ENCODE peak calls at places on chromosome 13, in five cellular contexts. B is A549; K is uterus; L is stomach; J is CD8-positive, alpha-beta T cell. O is an unnamed sample.
A peak's percentile ranks its signal among the peaks of the same experiment; 100 is the strongest.

GRCh38 chr13:37094840-37095239 is 10.6 kb downstream of the CSNK1A1L start:
- DNase-seq in B (no peak), L (no peak), K (no peak), J (no peak), O (no peak)

GRCh38 chr13:23915308-23915707 is 18.0 kb upstream of the C1QTNF9B start:
- DNase-seq in L (no peak), J (no peak), B (no peak), K (no peak), O (no peak)

GRCh38 chr13:40550130-40550529 is 116.3 kb downstream of the FOXO1 start:
- DNase-seq in B (no peak), K (no peak), L (no peak), J (no peak), O (no peak)

GRCh38 chr13:42880241-42880640 is 98.9 kb downstream of the FAM216B start:
- DNase-seq in J (no peak), K (peak; percentile 53), B (no peak), L (no peak), O (no peak)

GRCh38 chr13:88622362-88622973 is 951.3 kb downstream of the SLITRK5 start:
- DNase-seq in K (no peak), B (no peak), J (peak; percentile 17), L (no peak), O (no peak)

GRCh38 chr13:53151692-53152421 is 123.2 kb downstream of the OLFM4 start:
- DNase-seq in K (no peak), B (peak; percentile 1), L (peak; percentile 51), J (no peak), O (no peak)

GRCh38 chr13:30880756-30881155 is 25.3 kb upstream of the MEDAG start:
- DNase-seq in L (no peak), B (peak; percentile 12), K (no peak), J (no peak), O (no peak)

GRCh38 chr13:48334534-48335127 is 31.1 kb downstream of the RB1 start:
- DNase-seq in L (no peak), K (no peak), J (no peak), B (peak; percentile 0), O (no peak)

GRCh38 chr13:95301947-95302386 is 716 bp upstream of the ABCC4 start:
- DNase-seq in K (no peak), L (no peak), B (no peak), J (no peak), O (no peak)

GRCh38 chr13:34700155-34700554 is 241.9 kb upstream of the NBEA start:
- DNase-seq in K (no peak), J (no peak), B (no peak), L (no peak), O (no peak)

GRCh38 chr13:110379905-110380341 is 72.8 kb downstream of the COL4A2 start:
- DNase-seq in J (no peak), K (no peak), L (no peak), B (no peak), O (no peak)

GRCh38 chr13:21673592-21674270 is 2.9 kb downstream of the FGF9 start:
- DNase-seq in J (no peak), K (no peak), L (peak; percentile 58), B (peak; percentile 36), O (no peak)

GRCh38 chr13:78658630-78659449 is at the start of gene OBI1:
- DNase-seq in L (peak; percentile 94), J (peak; percentile 87), K (peak; percentile 89), B (peak; percentile 48), O (peak; percentile 81)

GRCh38 chr13:60733933-60734332 is 336.9 kb downstream of the TDRD3 start:
- DNase-seq in K (no peak), B (no peak), J (no peak), L (no peak), O (no peak)

GRCh38 chr13:64051278-64051677 is 2635.6 kb upstream of the PCDH20 start:
- DNase-seq in L (no peak), J (no peak), B (no peak), K (no peak), O (no peak)

GRCh38 chr13:71320452-71320851 is 546.6 kb downstream of the DACH1 start:
- DNase-seq in K (no peak), L (no peak), J (no peak), B (no peak), O (no peak)

GRCh38 chr13:21069561-21070004 is 8.2 kb upstream of the LATS2 start:
- DNase-seq in B (peak; percentile 59), K (peak; percentile 54), L (no peak), J (no peak), O (no peak)

GRCh38 chr13:30816733-30817132 is 81.4 kb downstream of the ALOX5AP start:
- DNase-seq in J (no peak), K (no peak), L (no peak), B (no peak), O (no peak)

GRCh38 chr13:77853701-77854100 is 64.9 kb downstream of the EDNRB start:
- DNase-seq in K (no peak), B (no peak), L (no peak), J (no peak), O (no peak)

GRCh38 chr13:73365240-73365639 is 306.4 kb downstream of the KLF5 start:
- DNase-seq in L (no peak), B (peak; percentile 15), K (no peak), J (no peak), O (no peak)

GRCh38 chr13:88552966-88553365 is 881.8 kb downstream of the SLITRK5 start:
- DNase-seq in J (no peak), L (no peak), B (no peak), K (no peak), O (no peak)

GRCh38 chr13:39788097-39788496 is 132.6 kb downstream of the COG6 start:
- DNase-seq in K (no peak), L (no peak), B (no peak), J (no peak), O (no peak)

GRCh38 chr13:42247883-42248282 is 24.1 kb upstream of the AKAP11 start:
- DNase-seq in B (no peak), K (no peak), J (no peak), L (no peak), O (no peak)

GRCh38 chr13:67134322-67135129 is 95.6 kb downstream of the PCDH9 start:
- DNase-seq in K (no peak), L (no peak), B (no peak), J (no peak), O (no peak)

GRCh38 chr13:97344250-97345175 is 89.5 kb upstream of the RAP2A start:
- DNase-seq in B (no peak), L (peak; percentile 62), K (peak; percentile 63), J (no peak), O (peak; percentile 28)

GRCh38 chr13:95335667-95336066 is 34.4 kb upstream of the ABCC4 start:
- DNase-seq in J (no peak), B (no peak), L (no peak), K (no peak), O (no peak)

GRCh38 chr13:74710006-74710405 is 575.8 kb upstream of the KLF12 start:
- DNase-seq in B (no peak), J (no peak), K (no peak), L (no peak), O (no peak)

GRCh38 chr13:39821977-39822376 is 166.5 kb downstream of the COG6 start:
- DNase-seq in K (no peak), L (no peak), J (no peak), B (no peak), O (no peak)

GRCh38 chr13:19158006-19158405 is 23.6 kb downstream of the TUBA3C start:
- DNase-seq in B (no peak), L (no peak), K (no peak), J (no peak), O (no peak)

GRCh38 chr13:19157461-19157860 is 24.2 kb downstream of the TUBA3C start:
- DNase-seq in K (no peak), J (no peak), L (no peak), B (no peak), O (no peak)

GRCh38 chr13:19159761-19160420 is 21.7 kb downstream of the TUBA3C start:
- DNase-seq in L (no peak), J (no peak), B (no peak), K (no peak), O (no peak)

GRCh38 chr13:19159181-19159580 is 22.4 kb downstream of the TUBA3C start:
- DNase-seq in J (no peak), K (no peak), L (no peak), B (no peak), O (no peak)

DNA sequence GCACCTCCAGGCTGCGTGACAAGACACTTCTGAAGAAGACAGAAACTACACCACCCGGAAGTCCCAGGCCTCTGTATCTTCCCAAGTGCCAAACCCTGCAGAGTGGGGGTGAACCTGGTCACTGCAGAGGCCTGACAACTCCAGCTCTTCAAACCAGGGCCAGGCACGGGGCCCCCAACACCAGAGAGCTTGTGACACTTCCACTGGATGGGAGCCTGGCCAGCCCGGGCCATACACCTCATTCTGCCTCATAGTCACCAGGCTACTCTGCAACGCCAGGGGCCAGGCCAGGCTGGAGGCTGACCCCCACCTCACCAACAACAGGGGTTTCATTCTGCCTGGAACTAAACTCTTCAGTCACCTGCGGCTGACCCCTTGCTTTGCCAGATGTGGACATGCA is 23.1 kb downstream of the TUBA3C start:
- DNase-seq in J (no peak), K (no peak), B (no peak), L (no peak), O (no peak)
- H3K9me3 ChIP-seq in J (no peaks in the 10 kb centered on the region), K (no peaks in the 10 kb centered on the region), B (no peaks in the 10 kb centered on the region), L (peaks cover 16% of the 10 kb centered on the region), O (no peaks in the 10 kb centered on the region)

GRCh38 chr13:80823472-80823871 is 482.5 kb upstream of the SPRY2 start:
- DNase-seq in K (no peak), B (no peak), J (no peak), L (no peak), O (no peak)

GRCh38 chr13:80830431-80830830 is 489.5 kb upstream of the SPRY2 start:
- DNase-seq in J (no peak), K (no peak), B (no peak), L (no peak), O (no peak)

GRCh38 chr13:80828759-80829158 is 487.8 kb upstream of the SPRY2 start:
- DNase-seq in L (no peak), J (no peak), K (no peak), B (no peak), O (no peak)

GRCh38 chr13:80824231-80824630 is 483.3 kb upstream of the SPRY2 start:
- DNase-seq in L (no peak), J (no peak), K (no peak), B (no peak), O (no peak)

GRCh38 chr13:80825276-80825675 is 484.4 kb upstream of the SPRY2 start:
- DNase-seq in B (no peak), J (no peak), K (no peak), L (no peak), O (no peak)
- H3K9me3 ChIP-seq in B (no peaks in the 10 kb centered on the region), J (peaks cover 3% of the 10 kb centered on the region), K (no peaks in the 10 kb centered on the region), L (no peaks in the 10 kb centered on the region), O (no peaks in the 10 kb centered on the region)

GRCh38 chr13:111999352-111999751 is 67.6 kb upstream of the SOX1 start:
- DNase-seq in L (no peak), J (no peak), K (no peak), B (no peak), O (no peak)
- H3K9me3 ChIP-seq in L (no peaks in the 10 kb centered on the region), J (no peaks in the 10 kb centered on the region), K (no peaks in the 10 kb centered on the region), B (no peaks in the 10 kb centered on the region), O (no peaks in the 10 kb centered on the region)

DNA sequence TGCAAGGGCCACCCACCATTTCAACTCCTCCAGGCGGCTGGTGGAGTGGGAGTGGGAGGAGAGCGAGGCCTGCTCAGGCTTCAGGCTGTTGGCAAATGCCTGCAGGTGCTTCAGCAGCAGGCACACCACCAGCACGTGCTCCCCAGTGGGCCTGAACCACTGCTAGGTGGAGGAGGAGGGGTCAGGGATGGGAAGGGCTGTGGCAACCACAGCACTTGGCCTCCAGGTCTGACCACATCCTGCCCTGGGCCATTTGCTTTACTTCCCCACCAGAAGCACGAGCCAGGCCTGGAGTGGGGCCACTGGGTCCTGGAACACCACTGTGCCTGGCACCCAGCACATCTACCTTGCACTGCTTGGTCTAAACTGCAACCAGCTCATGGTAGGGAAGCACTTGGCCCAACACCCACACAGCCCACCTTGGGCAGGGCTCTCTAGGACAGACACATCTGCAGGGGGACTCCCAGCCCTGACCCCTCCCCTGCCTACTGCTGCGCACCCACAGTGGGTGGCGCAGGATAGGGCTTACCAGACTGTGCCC is 26.2 kb downstream of the TUBA3C start:
- DNase-seq in L (peak; percentile 23), J (no peak), B (no peak), K (no peak), O (no peak)
- H3K9me3 ChIP-seq in L (no peaks in the 10 kb centered on the region), J (no peaks in the 10 kb centered on the region), B (no peaks in the 10 kb centered on the region), K (no peaks in the 10 kb centered on the region), O (no peaks in the 10 kb centered on the region)

O was measured in T-helper 17 cell.